ENCODE peak calls at places on chromosomes 2 and 18, in ten cellular contexts. One of them, this sample, is unnamed.

GRCh38 chr2:189421644-189422043 is 19.6 kb upstream of the WDR75 start:
- DNase-seq in stomach: no peak
- DNase-seq in tibial nerve: no peak
- DNase-seq in omental fat pad: no peak
- DNase-seq in kidney epithelial cell: peak
- DNase-seq in IMR-90: peak
- DNase-seq in WTC11: no peak
- DNase-seq in CD4-positive, alpha-beta T cell: no peak
- DNase-seq in HCT116: no peak
- DNase-seq in AG09309: no peak
- DNase-seq in this sample: no peak

GRCh38 chr18:48408727-48409590 is at the start of gene ZBTB7C:
- DNase-seq in stomach: peak
- DNase-seq in tibial nerve: no peak
- DNase-seq in omental fat pad: no peak
- DNase-seq in kidney epithelial cell: no peak
- DNase-seq in IMR-90: no peak
- DNase-seq in WTC11: peak
- DNase-seq in CD4-positive, alpha-beta T cell: peak
- DNase-seq in HCT116: no peak
- DNase-seq in AG09309: no peak
- DNase-seq in this sample: peak

GRCh38 chr2:232598293-232598692 is 35.1 kb upstream of the EFHD1 start:
- DNase-seq in stomach: no peak
- DNase-seq in tibial nerve: no peak
- DNase-seq in omental fat pad: no peak
- DNase-seq in kidney epithelial cell: no peak
- DNase-seq in IMR-90: no peak
- DNase-seq in WTC11: peak
- DNase-seq in CD4-positive, alpha-beta T cell: no peak
- DNase-seq in HCT116: no peak
- DNase-seq in AG09309: no peak
- DNase-seq in this sample: peak

GRCh38 chr2:365367-366275 is 77.7 kb upstream of the ALKAL2 start:
- DNase-seq in stomach: no peak
- DNase-seq in tibial nerve: no peak
- DNase-seq in omental fat pad: no peak
- DNase-seq in kidney epithelial cell: no peak
- DNase-seq in IMR-90: no peak
- DNase-seq in WTC11: no peak
- DNase-seq in CD4-positive, alpha-beta T cell: no peak
- DNase-seq in HCT116: no peak
- DNase-seq in AG09309: no peak
- DNase-seq in this sample: no peak

GRCh38 chr18:61336766-61337165 is 3.5 kb downstream of the CDH20 start:
- DNase-seq in stomach: no peak
- DNase-seq in tibial nerve: no peak
- DNase-seq in omental fat pad: no peak
- DNase-seq in kidney epithelial cell: no peak
- DNase-seq in IMR-90: no peak
- DNase-seq in WTC11: no peak
- DNase-seq in CD4-positive, alpha-beta T cell: no peak
- DNase-seq in HCT116: no peak
- DNase-seq in AG09309: no peak
- DNase-seq in this sample: no peak

GRCh38 chr18:79197531-79197930 is 128.3 kb downstream of the ATP9B start:
- DNase-seq in stomach: no peak
- DNase-seq in tibial nerve: no peak
- DNase-seq in omental fat pad: no peak
- DNase-seq in kidney epithelial cell: no peak
- DNase-seq in IMR-90: no peak
- DNase-seq in WTC11: no peak
- DNase-seq in CD4-positive, alpha-beta T cell: no peak
- DNase-seq in HCT116: no peak
- DNase-seq in AG09309: no peak
- DNase-seq in this sample: no peak

GRCh38 chr2:37616674-37616999 is 54.8 kb downstream of the CDC42EP3 start:
- DNase-seq in stomach: no peak
- DNase-seq in tibial nerve: no peak
- DNase-seq in omental fat pad: no peak
- DNase-seq in kidney epithelial cell: no peak
- DNase-seq in IMR-90: peak
- DNase-seq in WTC11: no peak
- DNase-seq in CD4-positive, alpha-beta T cell: no peak
- DNase-seq in HCT116: no peak
- DNase-seq in AG09309: peak
- DNase-seq in this sample: no peak

GRCh38 chr2:151765760-151766159 is 31.5 kb upstream of the NEB start:
- DNase-seq in stomach: no peak
- DNase-seq in tibial nerve: no peak
- DNase-seq in omental fat pad: no peak
- DNase-seq in kidney epithelial cell: no peak
- DNase-seq in IMR-90: no peak
- DNase-seq in WTC11: no peak
- DNase-seq in CD4-positive, alpha-beta T cell: no peak
- DNase-seq in HCT116: no peak
- DNase-seq in AG09309: no peak
- DNase-seq in this sample: no peak

GRCh38 chr2:38597115-38597514 is 5.6 kb downstream of the HNRNPLL start:
- DNase-seq in stomach: no peak
- DNase-seq in tibial nerve: no peak
- DNase-seq in omental fat pad: no peak
- DNase-seq in kidney epithelial cell: no peak
- DNase-seq in IMR-90: no peak
- DNase-seq in WTC11: no peak
- DNase-seq in CD4-positive, alpha-beta T cell: no peak
- DNase-seq in HCT116: no peak
- DNase-seq in AG09309: no peak
- DNase-seq in this sample: no peak

GRCh38 chr2:127231130-127231865 is 11.2 kb upstream of the CYP27C1 start:
- DNase-seq in stomach: no peak
- DNase-seq in tibial nerve: no peak
- DNase-seq in omental fat pad: no peak
- DNase-seq in kidney epithelial cell: no peak
- DNase-seq in IMR-90: peak
- DNase-seq in WTC11: no peak
- DNase-seq in CD4-positive, alpha-beta T cell: no peak
- DNase-seq in HCT116: no peak
- DNase-seq in AG09309: no peak
- DNase-seq in this sample: no peak

GRCh38 chr2:26569216-26570082 is 71.7 kb downstream of the CIB4 start:
- DNase-seq in stomach: no peak
- DNase-seq in tibial nerve: no peak
- DNase-seq in omental fat pad: no peak
- DNase-seq in kidney epithelial cell: no peak
- DNase-seq in IMR-90: no peak
- DNase-seq in WTC11: no peak
- DNase-seq in CD4-positive, alpha-beta T cell: no peak
- DNase-seq in HCT116: no peak
- DNase-seq in AG09309: no peak
- DNase-seq in this sample: peak

GRCh38 chr18:9619056-9619455 is 4.7 kb upstream of the PPP4R1 start:
- DNase-seq in stomach: no peak
- DNase-seq in tibial nerve: no peak
- DNase-seq in omental fat pad: no peak
- DNase-seq in kidney epithelial cell: no peak
- DNase-seq in IMR-90: no peak
- DNase-seq in WTC11: no peak
- DNase-seq in CD4-positive, alpha-beta T cell: no peak
- DNase-seq in HCT116: no peak
- DNase-seq in AG09309: no peak
- DNase-seq in this sample: no peak

GRCh38 chr2:149819356-149819957 is 231.9 kb upstream of the MMADHC start:
- DNase-seq in stomach: no peak
- DNase-seq in tibial nerve: no peak
- DNase-seq in omental fat pad: no peak
- DNase-seq in kidney epithelial cell: no peak
- DNase-seq in IMR-90: no peak
- DNase-seq in WTC11: no peak
- DNase-seq in CD4-positive, alpha-beta T cell: no peak
- DNase-seq in HCT116: no peak
- DNase-seq in AG09309: no peak
- DNase-seq in this sample: no peak

GRCh38 chr2:197145471-197146056 is 165.0 kb downstream of the ANKRD44 start:
- DNase-seq in stomach: no peak
- DNase-seq in tibial nerve: no peak
- DNase-seq in omental fat pad: no peak
- DNase-seq in kidney epithelial cell: no peak
- DNase-seq in IMR-90: no peak
- DNase-seq in WTC11: no peak
- DNase-seq in CD4-positive, alpha-beta T cell: peak
- DNase-seq in HCT116: no peak
- DNase-seq in AG09309: no peak
- DNase-seq in this sample: no peak

GRCh38 chr18:65725421-65726050 is 25.3 kb upstream of the CDH7 start:
- DNase-seq in stomach: no peak
- DNase-seq in tibial nerve: no peak
- DNase-seq in omental fat pad: no peak
- DNase-seq in kidney epithelial cell: no peak
- DNase-seq in IMR-90: no peak
- DNase-seq in WTC11: peak
- DNase-seq in CD4-positive, alpha-beta T cell: no peak
- DNase-seq in HCT116: no peak
- DNase-seq in AG09309: no peak
- DNase-seq in this sample: peak

GRCh38 chr2:8877332-8877731 is 39.9 kb upstream of the KIDINS220 start:
- DNase-seq in stomach: no peak
- DNase-seq in tibial nerve: no peak
- DNase-seq in omental fat pad: no peak
- DNase-seq in kidney epithelial cell: no peak
- DNase-seq in IMR-90: no peak
- DNase-seq in WTC11: no peak
- DNase-seq in CD4-positive, alpha-beta T cell: no peak
- DNase-seq in HCT116: no peak
- DNase-seq in AG09309: no peak
- DNase-seq in this sample: no peak

GRCh38 chr2:241198381-241199282 is 10.2 kb downstream of the ANO7 start:
- DNase-seq in stomach: no peak
- DNase-seq in tibial nerve: no peak
- DNase-seq in omental fat pad: no peak
- DNase-seq in kidney epithelial cell: no peak
- DNase-seq in IMR-90: no peak
- DNase-seq in WTC11: no peak
- DNase-seq in CD4-positive, alpha-beta T cell: no peak
- DNase-seq in HCT116: no peak
- DNase-seq in AG09309: no peak
- DNase-seq in this sample: no peak

GRCh38 chr18:62484941-62485340 is 37.9 kb upstream of the ZCCHC2 start:
- DNase-seq in stomach: no peak
- DNase-seq in tibial nerve: no peak
- DNase-seq in omental fat pad: no peak
- DNase-seq in kidney epithelial cell: no peak
- DNase-seq in IMR-90: no peak
- DNase-seq in WTC11: no peak
- DNase-seq in CD4-positive, alpha-beta T cell: no peak
- DNase-seq in HCT116: no peak
- DNase-seq in AG09309: no peak
- DNase-seq in this sample: no peak

GRCh38 chr2:134927195-134927594 is 8.6 kb downstream of the CCNT2 start:
- DNase-seq in stomach: no peak
- DNase-seq in tibial nerve: no peak
- DNase-seq in omental fat pad: no peak
- DNase-seq in kidney epithelial cell: no peak
- DNase-seq in IMR-90: peak
- DNase-seq in WTC11: no peak
- DNase-seq in CD4-positive, alpha-beta T cell: no peak
- DNase-seq in HCT116: no peak
- DNase-seq in AG09309: no peak
- DNase-seq in this sample: no peak

GRCh38 chr2:119766944-119767343 is 7.2 kb downstream of the PTPN4 start:
- DNase-seq in stomach: no peak
- DNase-seq in tibial nerve: no peak
- DNase-seq in omental fat pad: no peak
- DNase-seq in kidney epithelial cell: no peak
- DNase-seq in IMR-90: no peak
- DNase-seq in WTC11: no peak
- DNase-seq in CD4-positive, alpha-beta T cell: no peak
- DNase-seq in HCT116: no peak
- DNase-seq in AG09309: no peak
- DNase-seq in this sample: no peak
- TF ChIP-seq CTCF in stomach: no peak
- TF ChIP-seq CTCF in tibial nerve: no peak
- TF ChIP-seq CTCF in omental fat pad: no peak
- TF ChIP-seq CTCF in kidney epithelial cell: no peak
- TF ChIP-seq CTCF in IMR-90: no peak
- TF ChIP-seq CTCF in WTC11: no peak
- TF ChIP-seq CTCF in CD4-positive, alpha-beta T cell: no peak
- TF ChIP-seq CTCF in HCT116: peak
- TF ChIP-seq CTCF in AG09309: no peak
- TF ChIP-seq CTCF in this sample: no peak

GRCh38 chr2:163182764-163183354 is 344.3 kb upstream of the KCNH7 start:
- DNase-seq in stomach: no peak
- DNase-seq in tibial nerve: no peak
- DNase-seq in omental fat pad: no peak
- DNase-seq in kidney epithelial cell: no peak
- DNase-seq in IMR-90: peak
- DNase-seq in WTC11: no peak
- DNase-seq in CD4-positive, alpha-beta T cell: no peak
- DNase-seq in HCT116: no peak
- DNase-seq in AG09309: no peak
- DNase-seq in this sample: no peak
- TF ChIP-seq CTCF in stomach: no peak
- TF ChIP-seq CTCF in tibial nerve: peak
- TF ChIP-seq CTCF in omental fat pad: no peak
- TF ChIP-seq CTCF in kidney epithelial cell: peak
- TF ChIP-seq CTCF in IMR-90: peak
- TF ChIP-seq CTCF in WTC11: no peak
- TF ChIP-seq CTCF in CD4-positive, alpha-beta T cell: no peak
- TF ChIP-seq CTCF in HCT116: peak
- TF ChIP-seq CTCF in AG09309: peak
- TF ChIP-seq CTCF in this sample: peak

GRCh38 chr2:156435725-156436476 is at the start of gene GPD2:
- DNase-seq in stomach: peak
- DNase-seq in tibial nerve: peak
- DNase-seq in omental fat pad: peak
- DNase-seq in kidney epithelial cell: peak
- DNase-seq in IMR-90: peak
- DNase-seq in WTC11: peak
- DNase-seq in CD4-positive, alpha-beta T cell: peak
- DNase-seq in HCT116: peak
- DNase-seq in AG09309: peak
- DNase-seq in this sample: peak
- TF ChIP-seq CTCF in stomach: no peak
- TF ChIP-seq CTCF in tibial nerve: no peak
- TF ChIP-seq CTCF in omental fat pad: no peak
- TF ChIP-seq CTCF in kidney epithelial cell: no peak
- TF ChIP-seq CTCF in IMR-90: no peak
- TF ChIP-seq CTCF in WTC11: no peak
- TF ChIP-seq CTCF in CD4-positive, alpha-beta T cell: no peak
- TF ChIP-seq CTCF in HCT116: no peak
- TF ChIP-seq CTCF in AG09309: peak
- TF ChIP-seq CTCF in this sample: peak

DNA sequence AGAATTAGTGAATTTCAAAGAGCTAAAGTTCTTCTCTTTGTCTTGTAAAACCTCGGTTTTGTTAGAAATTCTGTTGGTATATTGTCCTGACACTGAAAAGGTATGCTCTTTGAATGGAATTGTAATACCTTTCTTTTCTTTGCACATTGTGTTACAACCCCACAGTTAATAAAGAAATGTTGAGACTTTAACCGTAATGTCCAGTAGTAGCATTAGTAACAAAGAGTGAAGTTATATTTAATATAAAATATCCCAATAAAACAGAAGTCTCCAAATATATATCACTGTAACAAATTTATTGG is 69.8 kb downstream of the EHBP1 start:
- DNase-seq in stomach: no peak
- DNase-seq in tibial nerve: no peak
- DNase-seq in omental fat pad: no peak
- DNase-seq in kidney epithelial cell: no peak
- DNase-seq in IMR-90: no peak
- DNase-seq in WTC11: no peak
- DNase-seq in CD4-positive, alpha-beta T cell: no peak
- DNase-seq in HCT116: no peak
- DNase-seq in AG09309: no peak
- DNase-seq in this sample: no peak
- TF ChIP-seq CTCF in stomach: no peak
- TF ChIP-seq CTCF in tibial nerve: no peak
- TF ChIP-seq CTCF in omental fat pad: no peak
- TF ChIP-seq CTCF in kidney epithelial cell: no peak
- TF ChIP-seq CTCF in IMR-90: no peak
- TF ChIP-seq CTCF in WTC11: no peak
- TF ChIP-seq CTCF in CD4-positive, alpha-beta T cell: peak
- TF ChIP-seq CTCF in HCT116: no peak
- TF ChIP-seq CTCF in AG09309: no peak
- TF ChIP-seq CTCF in this sample: no peak